ENCODE peak calls at places on chromosome 13, in six cellular contexts. One of them, this sample, is unnamed.

GRCh38 chr13:29480893-29481525 is 114.5 kb downstream of the SLC7A1 start:
- DNase-seq in prostate gland: no peak
- DNase-seq in thoracic aorta: no peak
- DNase-seq in fibroblast of mammary gland: no peak
- DNase-seq in left ventricle myocardium inferior: no peak
- DNase-seq in K562: no peak
- DNase-seq in this sample: no peak

GRCh38 chr13:43848250-43848649 is 31.3 kb downstream of the CCDC122 start:
- DNase-seq in left ventricle myocardium inferior: no peak
- DNase-seq in K562: no peak
- DNase-seq in prostate gland: no peak
- DNase-seq in thoracic aorta: no peak
- DNase-seq in fibroblast of mammary gland: peak; percentile 75
- DNase-seq in this sample: no peak

GRCh38 chr13:94481966-94482365 is 2.5 kb upstream of the DCT start:
- DNase-seq in left ventricle myocardium inferior: peak; percentile 22
- DNase-seq in fibroblast of mammary gland: peak; percentile 89
- DNase-seq in prostate gland: no peak
- DNase-seq in thoracic aorta: no peak
- DNase-seq in K562: no peak
- DNase-seq in this sample: no peak

GRCh38 chr13:109989686-109990085 is 203.3 kb upstream of the IRS2 start:
- DNase-seq in thoracic aorta: no peak
- DNase-seq in prostate gland: no peak
- DNase-seq in left ventricle myocardium inferior: no peak
- DNase-seq in K562: no peak
- DNase-seq in fibroblast of mammary gland: peak; percentile 55
- DNase-seq in this sample: no peak

GRCh38 chr13:73467103-73467502 is 408.3 kb downstream of the KLF5 start:
- DNase-seq in left ventricle myocardium inferior: no peak
- DNase-seq in fibroblast of mammary gland: peak; percentile 16
- DNase-seq in prostate gland: no peak
- DNase-seq in K562: no peak
- DNase-seq in thoracic aorta: no peak
- DNase-seq in this sample: no peak

GRCh38 chr13:44694842-44695241 is 118.7 kb upstream of the TSC22D1 start:
- DNase-seq in fibroblast of mammary gland: no peak
- DNase-seq in prostate gland: no peak
- DNase-seq in thoracic aorta: no peak
- DNase-seq in K562: no peak
- DNase-seq in left ventricle myocardium inferior: no peak
- DNase-seq in this sample: no peak

GRCh38 chr13:93775507-93776108 is 549.0 kb downstream of the GPC6 start:
- DNase-seq in left ventricle myocardium inferior: no peak
- DNase-seq in prostate gland: no peak
- DNase-seq in K562: no peak
- DNase-seq in thoracic aorta: no peak
- DNase-seq in fibroblast of mammary gland: peak; percentile 76
- DNase-seq in this sample: no peak

GRCh38 chr13:28628250-28628649 is 30.7 kb upstream of the POMP start:
- DNase-seq in K562: no peak
- DNase-seq in thoracic aorta: no peak
- DNase-seq in left ventricle myocardium inferior: no peak
- DNase-seq in prostate gland: no peak
- DNase-seq in fibroblast of mammary gland: no peak
- DNase-seq in this sample: no peak

GRCh38 chr13:49996951-49997895 is at the start of gene TRIM13:
- DNase-seq in fibroblast of mammary gland: peak; percentile 87
- DNase-seq in prostate gland: peak; percentile 90
- DNase-seq in K562: peak; percentile 90
- DNase-seq in left ventricle myocardium inferior: peak; percentile 92
- DNase-seq in thoracic aorta: peak; percentile 65
- DNase-seq in this sample: peak; percentile 82

GRCh38 chr13:20814224-20814910 is 40.6 kb upstream of the EEF1AKMT1 start:
- DNase-seq in left ventricle myocardium inferior: peak; percentile 81
- DNase-seq in prostate gland: peak; percentile 30
- DNase-seq in thoracic aorta: peak; percentile 69
- DNase-seq in K562: no peak
- DNase-seq in fibroblast of mammary gland: peak; percentile 96
- DNase-seq in this sample: no peak

GRCh38 chr13:94712812-94713555 is 639 bp upstream of the SOX21 start:
- DNase-seq in left ventricle myocardium inferior: no peak
- DNase-seq in fibroblast of mammary gland: peak; percentile 42
- DNase-seq in prostate gland: peak; percentile 56
- DNase-seq in K562: no peak
- DNase-seq in thoracic aorta: no peak
- DNase-seq in this sample: peak; percentile 64

GRCh38 chr13:39602614-39603366 is at the start of gene LHFPL6:
- DNase-seq in thoracic aorta: peak; percentile 64
- DNase-seq in fibroblast of mammary gland: peak; percentile 69
- DNase-seq in K562: peak; percentile 1
- DNase-seq in prostate gland: peak; percentile 79
- DNase-seq in left ventricle myocardium inferior: peak; percentile 92
- DNase-seq in this sample: peak; percentile 80

GRCh38 chr13:44068737-44069136 is 189.0 kb downstream of the LACC1 start:
- DNase-seq in fibroblast of mammary gland: peak; percentile 82
- DNase-seq in prostate gland: no peak
- DNase-seq in K562: no peak
- DNase-seq in thoracic aorta: no peak
- DNase-seq in left ventricle myocardium inferior: no peak
- DNase-seq in this sample: no peak

GRCh38 chr13:31413531-31413930 is 213.8 kb downstream of the B3GLCT start:
- DNase-seq in fibroblast of mammary gland: no peak
- DNase-seq in prostate gland: no peak
- DNase-seq in left ventricle myocardium inferior: no peak
- DNase-seq in thoracic aorta: no peak
- DNase-seq in K562: no peak
- DNase-seq in this sample: no peak

GRCh38 chr13:108154421-108154858 is 60.9 kb downstream of the LIG4 start:
- DNase-seq in K562: no peak
- DNase-seq in prostate gland: no peak
- DNase-seq in fibroblast of mammary gland: no peak
- DNase-seq in left ventricle myocardium inferior: no peak
- DNase-seq in thoracic aorta: no peak
- DNase-seq in this sample: no peak

GRCh38 chr13:55538424-55538823 is 1602.3 kb upstream of the PRR20A start:
- DNase-seq in fibroblast of mammary gland: no peak
- DNase-seq in thoracic aorta: no peak
- DNase-seq in left ventricle myocardium inferior: no peak
- DNase-seq in prostate gland: no peak
- DNase-seq in K562: no peak
- DNase-seq in this sample: no peak

DNA sequence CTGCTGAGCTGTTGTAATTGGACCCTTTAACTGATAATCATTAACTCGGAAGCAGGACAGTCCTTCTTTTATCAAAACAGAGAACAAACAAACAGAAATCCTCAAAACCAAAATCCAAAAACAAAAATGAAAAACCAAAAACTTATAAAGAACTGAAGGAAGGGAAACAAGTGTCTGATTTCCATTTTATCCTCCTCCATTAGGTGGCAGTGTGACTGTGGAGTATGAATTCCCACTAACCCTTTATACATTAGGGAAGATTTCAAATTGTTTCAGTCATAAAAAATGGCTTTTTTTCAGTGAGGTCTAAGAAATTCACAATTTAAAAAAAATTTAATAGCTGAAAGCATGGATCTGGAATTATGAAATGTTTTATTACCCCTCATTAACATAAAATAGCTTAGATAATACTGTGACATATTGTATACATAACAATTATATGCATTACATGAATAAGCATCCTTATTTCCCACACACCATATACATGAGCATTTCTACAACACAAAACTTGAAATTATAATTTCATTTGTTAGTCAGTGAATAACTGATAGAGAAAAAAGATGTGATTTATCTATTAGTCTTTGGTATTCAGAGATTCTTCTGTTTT is 1074.3 kb upstream of the PCDH9 start:
- DNase-seq in K562: peak; percentile 11
- DNase-seq in fibroblast of mammary gland: peak; percentile 8
- DNase-seq in thoracic aorta: no peak
- DNase-seq in left ventricle myocardium inferior: no peak
- DNase-seq in prostate gland: no peak
- DNase-seq in this sample: peak; percentile 11
- TF ChIP-seq CTCF in K562: peak; percentile 41
- TF ChIP-seq CTCF in fibroblast of mammary gland: peak; percentile 41
- TF ChIP-seq CTCF in thoracic aorta: no peak
- TF ChIP-seq CTCF in left ventricle myocardium inferior: peak; percentile 62
- TF ChIP-seq CTCF in prostate gland: no peak
- TF ChIP-seq CTCF in this sample: peak; percentile 74

DNA sequence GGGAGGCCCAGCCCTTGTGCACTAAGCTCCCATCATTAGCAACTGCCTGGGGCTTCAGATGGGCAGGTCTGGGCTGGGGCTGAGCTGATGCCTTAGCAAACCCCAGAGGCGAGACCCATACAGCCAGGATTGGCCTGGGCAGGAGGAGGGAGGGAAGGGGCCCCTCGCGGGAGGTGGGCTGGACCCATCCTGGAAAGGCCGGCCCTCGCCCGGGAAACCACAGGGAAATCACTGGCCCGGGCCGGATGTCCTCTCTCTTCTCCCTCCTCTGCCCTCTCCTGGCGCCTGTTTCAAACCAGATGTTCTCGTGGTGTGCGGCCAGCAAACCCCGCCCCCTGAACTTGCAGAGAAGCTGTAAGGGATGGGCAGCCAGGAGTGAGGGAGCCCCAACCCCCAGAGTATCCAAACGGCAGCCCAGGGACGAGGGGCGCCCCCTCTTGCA is 43.1 kb downstream of the TMEM255B start:
- DNase-seq in prostate gland: no peak
- DNase-seq in K562: peak; percentile 19
- DNase-seq in left ventricle myocardium inferior: peak; percentile 61
- DNase-seq in fibroblast of mammary gland: peak; percentile 76
- DNase-seq in thoracic aorta: no peak
- DNase-seq in this sample: peak; percentile 56
- TF ChIP-seq CTCF in prostate gland: no peak
- TF ChIP-seq CTCF in K562: no peak
- TF ChIP-seq CTCF in left ventricle myocardium inferior: no peak
- TF ChIP-seq CTCF in fibroblast of mammary gland: no peak
- TF ChIP-seq CTCF in thoracic aorta: no peak
- TF ChIP-seq CTCF in this sample: no peak

DNA sequence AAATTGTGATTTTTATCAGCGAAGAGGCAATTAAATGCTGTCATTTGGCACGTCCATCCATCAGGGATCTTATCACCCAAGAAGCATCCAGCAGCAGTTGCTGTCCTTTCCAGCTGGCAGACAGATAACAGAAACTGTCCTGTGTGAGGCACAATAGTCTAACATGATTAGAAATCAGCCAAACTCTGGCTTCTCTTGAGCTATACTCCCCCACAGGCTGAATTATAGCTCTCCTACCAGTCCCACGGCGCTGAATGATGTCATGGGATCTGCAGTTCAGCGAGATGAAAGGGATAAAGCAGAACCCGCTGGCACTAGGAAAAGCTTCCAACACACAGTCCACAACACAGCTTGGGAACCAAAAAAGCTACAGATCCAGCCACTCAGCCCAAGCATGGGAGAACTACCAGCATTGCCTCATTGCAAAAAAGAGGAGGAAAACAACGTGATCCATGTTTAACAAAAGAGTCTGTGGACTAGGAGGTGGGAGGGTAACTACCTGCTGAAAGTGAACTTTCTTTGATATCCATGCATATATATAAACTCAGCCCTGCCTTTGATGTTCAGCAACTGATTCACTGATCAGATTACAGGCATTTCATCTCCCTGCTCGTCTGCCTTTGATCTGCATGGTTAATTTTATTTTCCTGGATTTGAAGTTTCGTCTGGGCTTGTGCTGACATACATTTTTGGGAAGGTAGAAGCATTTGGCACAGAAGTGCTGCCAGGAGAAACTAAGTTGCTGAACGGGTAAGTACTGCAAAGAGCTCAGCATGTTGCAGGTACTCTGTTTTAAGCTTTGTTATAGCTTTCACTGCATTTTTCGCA is at the start of gene TNFRSF19:
- DNase-seq in left ventricle myocardium inferior: peak; percentile 45
- DNase-seq in prostate gland: peak; percentile 68
- DNase-seq in fibroblast of mammary gland: peak; percentile 86
- DNase-seq in thoracic aorta: no peak
- DNase-seq in K562: peak; percentile 45
- DNase-seq in this sample: no peak
- TF ChIP-seq CTCF in left ventricle myocardium inferior: no peak
- TF ChIP-seq CTCF in prostate gland: no peak
- TF ChIP-seq CTCF in fibroblast of mammary gland: no peak
- TF ChIP-seq CTCF in thoracic aorta: no peak
- TF ChIP-seq CTCF in K562: no peak
- TF ChIP-seq CTCF in this sample: no peak

GRCh38 chr13:98080280-98080679 is 62.6 kb upstream of the FARP1 start:
- DNase-seq in K562: no peak
- DNase-seq in thoracic aorta: no peak
- DNase-seq in fibroblast of mammary gland: no peak
- DNase-seq in left ventricle myocardium inferior: no peak
- DNase-seq in prostate gland: no peak
- DNase-seq in this sample: no peak

GRCh38 chr13:98089246-98089645 is 53.6 kb upstream of the FARP1 start:
- DNase-seq in prostate gland: no peak
- DNase-seq in fibroblast of mammary gland: peak; percentile 30
- DNase-seq in thoracic aorta: no peak
- DNase-seq in K562: no peak
- DNase-seq in left ventricle myocardium inferior: no peak
- DNase-seq in this sample: no peak

GRCh38 chr13:98083936-98084335 is 59.0 kb upstream of the FARP1 start:
- DNase-seq in fibroblast of mammary gland: peak; percentile 17
- DNase-seq in prostate gland: no peak
- DNase-seq in thoracic aorta: no peak
- DNase-seq in left ventricle myocardium inferior: no peak
- DNase-seq in K562: no peak
- DNase-seq in this sample: no peak

GRCh38 chr13:98083507-98083906 is 59.4 kb upstream of the FARP1 start:
- DNase-seq in fibroblast of mammary gland: peak; percentile 93
- DNase-seq in K562: no peak
- DNase-seq in prostate gland: no peak
- DNase-seq in thoracic aorta: no peak
- DNase-seq in left ventricle myocardium inferior: no peak
- DNase-seq in this sample: no peak
- TF ChIP-seq CTCF in fibroblast of mammary gland: peak; percentile 6
- TF ChIP-seq CTCF in K562: no peak
- TF ChIP-seq CTCF in prostate gland: no peak
- TF ChIP-seq CTCF in thoracic aorta: no peak
- TF ChIP-seq CTCF in left ventricle myocardium inferior: no peak
- TF ChIP-seq CTCF in this sample: no peak

DNA sequence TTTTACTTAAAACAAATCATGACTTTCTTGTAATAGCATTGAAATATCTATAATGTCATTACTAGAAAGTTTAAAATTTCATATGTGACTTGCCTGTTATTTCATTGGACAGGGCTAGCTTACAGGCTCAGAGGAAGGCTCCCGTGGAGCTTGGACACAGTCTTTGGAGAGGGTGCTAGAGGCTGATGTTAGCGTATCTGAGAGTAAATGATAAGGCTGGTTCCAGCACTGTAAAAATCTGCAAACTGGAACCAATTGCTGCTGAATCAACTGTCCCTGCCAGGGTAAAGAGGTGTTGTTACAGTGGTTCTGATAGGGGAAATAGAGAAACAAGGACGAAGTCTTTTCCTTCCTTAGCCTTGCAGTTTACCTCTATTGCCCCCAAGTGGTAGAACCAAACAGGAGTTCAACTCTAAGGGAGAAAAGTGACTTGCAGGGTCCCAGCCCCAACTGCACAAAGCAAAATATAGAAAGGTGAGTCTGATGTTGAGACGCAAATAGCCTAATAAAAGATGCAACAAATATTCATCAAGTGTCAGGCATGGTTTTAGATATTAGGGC is 901.7 kb downstream of the DIAPH3 start:
- DNase-seq in left ventricle myocardium inferior: no peak
- DNase-seq in K562: peak; percentile 12
- DNase-seq in prostate gland: no peak
- DNase-seq in thoracic aorta: no peak
- DNase-seq in fibroblast of mammary gland: no peak
- DNase-seq in this sample: peak; percentile 8
- TF ChIP-seq CTCF in left ventricle myocardium inferior: peak; percentile 60
- TF ChIP-seq CTCF in K562: peak; percentile 19
- TF ChIP-seq CTCF in prostate gland: no peak
- TF ChIP-seq CTCF in thoracic aorta: no peak
- TF ChIP-seq CTCF in fibroblast of mammary gland: no peak
- TF ChIP-seq CTCF in this sample: peak; percentile 27

This sample was measured in endothelial cell.